ENCODE peak calls at places on chromosomes 3 and 15, in six cellular contexts. N, Q, U, B, M and O are unnamed samples.

GRCh38 chr3:125108833-125109540 is 53.2 kb upstream of the HEG1 start:
- DNase-seq in N (no peak), Q (no peak), U (no peak), B (no peak), M (no peak), O (no peak)

GRCh38 chr3:194961149-194961548 is 275.5 kb downstream of the FAM43A start:
- DNase-seq in N (no peak), Q (no peak), U (no peak), B (no peak), M (no peak), O (no peak)

GRCh38 chr3:13210221-13210975 is 137.2 kb upstream of the IQSEC1 start:
- DNase-seq in N (no peak), Q (no peak), U (no peak), B (no peak), M (no peak), O (no peak)

GRCh38 chr3:13746385-13746784 is 133.5 kb downstream of the WNT7A start:
- DNase-seq in N (no peak), Q (no peak), U (no peak), B (no peak), M (no peak), O (no peak)

GRCh38 chr15:49273734-49274318 is 103.8 kb downstream of the GALK2 start:
- DNase-seq in N (no peak), Q (no peak), U (no peak), B (no peak), M (no peak), O (no peak)

GRCh38 chr15:61327019-61327631 is 98.0 kb upstream of the RORA start:
- DNase-seq in N (no peak), Q (no peak), U (no peak), B (no peak), M (no peak), O (no peak)

GRCh38 chr3:119401502-119402440 is 61.6 kb downstream of the TMEM39A start:
- DNase-seq in N (no peak), Q (peak; percentile 83), U (no peak), B (no peak), M (no peak), O (no peak)

GRCh38 chr3:70040386-70040785 is 40.9 kb downstream of the SAMMSON start:
- DNase-seq in N (no peak), Q (no peak), U (no peak), B (no peak), M (no peak), O (no peak)

GRCh38 chr3:3799173-3800075 is at the start of gene LRRN1:
- DNase-seq in N (no peak), Q (no peak), U (peak; percentile 71), B (peak; percentile 40), M (peak; percentile 84), O (peak; percentile 2)

GRCh38 chr3:78204977-78205376 is 1165.1 kb downstream of the ROBO2 start:
- DNase-seq in N (peak; percentile 66), Q (no peak), U (no peak), B (no peak), M (no peak), O (no peak)

GRCh38 chr3:183586477-183586876 is 31.0 kb upstream of the KLHL6 start:
- DNase-seq in N (no peak), Q (peak; percentile 48), U (no peak), B (no peak), M (no peak), O (no peak)

GRCh38 chr3:1275495-1275894 is 182.7 kb downstream of the CNTN6 start:
- DNase-seq in N (no peak), Q (peak; percentile 7), U (no peak), B (no peak), M (no peak), O (no peak)

GRCh38 chr3:41267975-41268640 is 68.8 kb downstream of the CTNNB1 start:
- DNase-seq in N (peak; percentile 89), Q (no peak), U (no peak), B (no peak), M (no peak), O (no peak)

GRCh38 chr3:137438561-137438960 is 325.6 kb upstream of the SOX14 start:
- DNase-seq in N (no peak), Q (no peak), U (no peak), B (no peak), M (no peak), O (no peak)

GRCh38 chr3:112803472-112803871 is 43.2 kb downstream of the CD200R1L start:
- DNase-seq in N (no peak), Q (no peak), U (no peak), B (no peak), M (no peak), O (no peak)

GRCh38 chr3:186882881-186883685 is 40.6 kb downstream of the ADIPOQ start:
- DNase-seq in N (peak; percentile 75), Q (no peak), U (no peak), B (no peak), M (no peak), O (no peak)

GRCh38 chr15:69807752-69808151 is 290.0 kb downstream of the TLE3 start:
- DNase-seq in N (peak; percentile 16), Q (no peak), U (no peak), B (no peak), M (no peak), O (peak; percentile 69)

GRCh38 chr3:46442591-46443530 is 21.8 kb downstream of the LTF start:
- DNase-seq in N (no peak), Q (no peak), U (no peak), B (no peak), M (no peak), O (no peak)

GRCh38 chr3:194112120-194113106 is 23.5 kb upstream of the HES1 start:
- DNase-seq in N (no peak), Q (no peak), U (no peak), B (no peak), M (peak; percentile 46), O (peak; percentile 81)

GRCh38 chr3:77885381-77885780 is 845.5 kb downstream of the ROBO2 start:
- DNase-seq in N (no peak), Q (no peak), U (no peak), B (no peak), M (no peak), O (no peak)

GRCh38 chr3:152471814-152472605 is 203.3 kb downstream of the MBNL1 start:
- DNase-seq in N (peak; percentile 72), Q (peak; percentile 70), U (peak; percentile 88), B (peak; percentile 71), M (peak; percentile 40), O (peak; percentile 21)

GRCh38 chr15:40421246-40422157 is 15.9 kb downstream of the IVD start:
- DNase-seq in N (peak; percentile 76), Q (peak; percentile 58), U (peak; percentile 81), B (peak; percentile 75), M (peak; percentile 85), O (no peak)

GRCh38 chr3:111989061-111989678 is 9.6 kb upstream of the TAGLN3 start:
- DNase-seq in N (peak; percentile 82), Q (peak; percentile 68), U (no peak), B (no peak), M (no peak), O (no peak)

GRCh38 chr3:58071480-58071971 is 63.3 kb downstream of the FLNB start:
- DNase-seq in N (no peak), Q (no peak), U (peak; percentile 41), B (no peak), M (no peak), O (no peak)

GRCh38 chr3:58072046-58072445 is 63.8 kb downstream of the FLNB start:
- DNase-seq in N (no peak), Q (no peak), U (peak; percentile 57), B (no peak), M (no peak), O (no peak)

GRCh38 chr3:58074997-58075396 is 66.8 kb downstream of the FLNB start:
- DNase-seq in N (no peak), Q (no peak), U (peak; percentile 30), B (no peak), M (no peak), O (no peak)

GRCh38 chr3:58074126-58074715 is 66.0 kb downstream of the FLNB start:
- DNase-seq in N (no peak), Q (peak; percentile 59), U (peak; percentile 37), B (no peak), M (no peak), O (no peak)

GRCh38 chr3:58073315-58074125 is 65.3 kb downstream of the FLNB start:
- DNase-seq in N (peak; percentile 57), Q (peak; percentile 20), U (peak; percentile 61), B (no peak), M (no peak), O (no peak)
- H3K4me3 ChIP-seq in N (no peak overlapping the region), Q (peak overlapping the region; percentile 15), U (peak overlapping the region; percentile 15), B (no peak overlapping the region), M (no peak overlapping the region), O (no peak overlapping the region)

GRCh38 chr3:44893097-44893496 is 18.7 kb downstream of the TGM4 start:
- DNase-seq in N (peak; percentile 71), Q (no peak), U (no peak), B (no peak), M (no peak), O (no peak)

GRCh38 chr3:44890258-44890657 is 15.8 kb downstream of the TGM4 start:
- DNase-seq in N (no peak), Q (no peak), U (no peak), B (no peak), M (no peak), O (no peak)

GRCh38 chr3:44894485-44894884 is 20.1 kb downstream of the TGM4 start:
- DNase-seq in N (peak; percentile 47), Q (no peak), U (no peak), B (no peak), M (no peak), O (no peak)

GRCh38 chr3:44890852-44891251 is 16.4 kb downstream of the TGM4 start:
- DNase-seq in N (no peak), Q (no peak), U (no peak), B (no peak), M (no peak), O (no peak)

GRCh38 chr3:44892689-44893088 is 18.3 kb downstream of the TGM4 start:
- DNase-seq in N (peak; percentile 43), Q (no peak), U (no peak), B (no peak), M (no peak), O (no peak)
- TF ChIP-seq CTCF in N (no peak), Q (no peak), U (no peak), B (no peak), M (no peak), O (no peak)

DNA sequence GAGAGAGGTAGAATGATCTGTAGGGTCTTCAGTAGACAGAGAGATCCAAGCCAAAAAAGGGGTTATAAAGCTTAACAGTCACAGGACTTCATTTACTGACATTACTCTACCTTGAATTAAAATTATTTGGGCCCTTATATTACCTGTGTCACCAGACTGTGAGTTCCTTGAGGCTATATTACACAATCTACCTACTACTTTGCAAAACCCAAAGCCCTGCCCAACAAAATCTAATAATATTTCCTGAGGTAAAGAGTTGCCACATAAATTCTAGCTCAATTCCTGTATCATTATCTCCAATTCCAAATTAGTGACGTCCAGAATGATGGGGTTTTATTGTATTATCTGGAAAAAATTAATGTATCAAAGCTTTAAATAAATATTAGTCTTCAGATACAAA is 1.9 kb downstream of the UBR1 start:
- DNase-seq in N (no peak), Q (no peak), U (no peak), B (no peak), M (no peak), O (no peak)
- H3K4me3 ChIP-seq in N (no peak overlapping the region), Q (peak overlapping the region; percentile 91), U (no peak overlapping the region), B (no peak overlapping the region), M (peak overlapping the region; percentile 8), O (peak overlapping the region; percentile 95)

DNA sequence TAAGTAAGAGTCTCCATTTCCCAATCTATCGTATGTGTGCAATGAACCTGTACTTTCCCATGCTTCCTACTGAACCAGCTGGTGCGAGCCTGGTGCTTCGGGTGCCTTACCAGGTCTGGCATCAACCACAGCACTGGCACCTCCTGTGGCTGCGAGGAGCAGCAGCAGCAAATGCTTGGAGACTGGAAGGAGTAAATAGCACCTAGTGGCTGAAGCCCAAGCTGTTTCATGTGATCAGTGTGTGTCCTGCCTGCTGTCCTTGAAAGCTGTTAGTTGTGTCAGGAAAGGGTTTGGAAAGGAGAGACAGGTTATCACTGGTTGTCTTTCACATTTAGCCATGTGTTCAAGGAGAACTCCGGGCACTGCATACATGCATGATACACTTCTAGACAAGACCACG is 31.8 kb downstream of the PCOLCE2 start:
- DNase-seq in N (no peak), Q (peak; percentile 2), U (no peak), B (no peak), M (no peak), O (peak; percentile 76)
- TF ChIP-seq CTCF in N (no peak), Q (peak; percentile 37), U (no peak), B (no peak), M (no peak), O (peak; percentile 79)